ENCODE peak calls at places on chromosomes 3 and 15, in nine cellular contexts. E is OCI-LY7, G is lower lobe of right lung, F is left ventricle myocardium inferior, Z is spleen, S is fibroblast of pulmonary artery, N is AG09309, R is heart right ventricle, I is tibial artery. J is an unnamed sample.
A peak's percentile ranks its signal among the peaks of the same experiment; 100 is the strongest.

GRCh38 chr3:15797600-15798303 is at the start of gene ANKRD28:
- DNase-seq in F (no peak), N (peak; percentile 94), G (no peak), E (peak; percentile 37), I (no peak), R (no peak), Z (no peak), S (peak; percentile 96), J (peak; percentile 82)

GRCh38 chr15:64521201-64521600 is 60.8 kb downstream of the ZNF609 start:
- DNase-seq in R (no peak), S (peak; percentile 39), E (no peak), N (no peak), F (no peak), G (no peak), I (no peak), Z (no peak), J (no peak)

GRCh38 chr15:68307131-68307928 is 29.8 kb downstream of the FEM1B start:
- DNase-seq in E (no peak), N (no peak), Z (peak; percentile 49), G (no peak), R (no peak), S (no peak), F (no peak), I (peak; percentile 65), J (no peak)

GRCh38 chr3:56800373-56801150 is 1.2 kb downstream of the ARHGEF3 start:
- DNase-seq in I (no peak), E (peak; percentile 80), N (no peak), S (no peak), Z (peak; percentile 86), G (no peak), R (no peak), F (no peak), J (no peak)

GRCh38 chr15:64634020-64634419 is 141.4 kb downstream of the RBPMS2 start:
- DNase-seq in E (no peak), G (no peak), S (no peak), F (no peak), I (no peak), R (no peak), N (no peak), Z (no peak), J (no peak)

GRCh38 chr3:4174760-4175159 is 128.4 kb upstream of the SETMAR start:
- DNase-seq in N (no peak), R (no peak), S (no peak), Z (no peak), G (no peak), F (no peak), E (no peak), I (no peak), J (no peak)

GRCh38 chr15:62592920-62593319 is 427.8 kb upstream of the C2CD4B start:
- DNase-seq in F (no peak), N (no peak), S (no peak), I (no peak), Z (no peak), R (no peak), G (no peak), E (no peak), J (no peak)

GRCh38 chr3:194282436-194283122 is 68.5 kb downstream of the CPN2 start:
- DNase-seq in S (no peak), Z (peak; percentile 47), N (no peak), G (peak; percentile 37), I (peak; percentile 46), E (no peak), R (no peak), F (no peak), J (no peak)

GRCh38 chr3:43876648-43877047 is 185.9 kb downstream of the ABHD5 start:
- DNase-seq in R (no peak), N (no peak), S (no peak), Z (no peak), F (no peak), G (no peak), E (no peak), I (no peak), J (no peak)

GRCh38 chr3:43874290-43874689 is 183.6 kb downstream of the ABHD5 start:
- DNase-seq in E (no peak), R (no peak), F (no peak), S (no peak), G (no peak), I (no peak), N (no peak), Z (no peak), J (no peak)

GRCh38 chr3:43883729-43884396 is 193.1 kb downstream of the ABHD5 start:
- DNase-seq in S (no peak), G (no peak), I (no peak), E (no peak), R (no peak), N (no peak), F (no peak), Z (peak; percentile 15), J (no peak)

GRCh38 chr3:43882976-43883680 is 192.4 kb downstream of the ABHD5 start:
- DNase-seq in R (no peak), S (no peak), N (no peak), Z (no peak), G (no peak), I (no peak), F (no peak), E (no peak), J (no peak)

DNA sequence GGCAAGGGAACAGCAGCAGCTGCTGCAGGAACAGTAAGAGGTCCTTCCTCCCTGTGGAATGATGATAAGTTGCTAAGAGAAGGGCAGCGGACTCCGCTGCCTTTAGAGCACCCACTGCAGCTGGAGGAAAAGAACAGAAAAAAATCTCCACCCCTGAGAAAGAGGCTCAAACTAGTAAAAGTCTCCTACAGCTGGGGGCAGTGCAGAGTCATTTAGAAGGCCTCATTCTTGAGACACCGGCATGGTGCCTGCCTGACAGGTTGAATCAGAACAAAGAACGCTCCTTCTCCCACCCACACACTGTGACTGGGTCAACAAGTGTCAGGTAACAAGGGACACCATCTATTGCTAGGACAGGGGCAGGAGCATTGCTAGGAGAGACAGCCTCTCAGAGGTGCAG is 188.4 kb downstream of the ABHD5 start:
- DNase-seq in F (no peak), E (peak; percentile 73), G (no peak), R (no peak), N (no peak), S (peak; percentile 19), I (no peak), Z (no peak), J (no peak)
- TF ChIP-seq CTCF in F (peak; percentile 35), E (peak; percentile 81), G (peak; percentile 14), R (no peak), N (peak; percentile 32), S (peak; percentile 33), I (no peak), Z (peak; percentile 8), J (peak; percentile 66)

GRCh38 chr3:181782306-181782924 is 70.7 kb downstream of the SOX2 start:
- DNase-seq in Z (no peak), I (no peak), S (peak; percentile 66), E (no peak), N (no peak), G (no peak), R (no peak), F (no peak), J (peak; percentile 42)
- H3K4me3 ChIP-seq in Z (no peak overlapping the region), I (no peak overlapping the region), S (no peak overlapping the region), E (no peak overlapping the region), N (no peak overlapping the region), G (no peak overlapping the region), R (no peak overlapping the region), F (no peak overlapping the region), J (no peak overlapping the region)

GRCh38 chr3:39456159-39456558 is 11.3 kb upstream of the MOBP start:
- DNase-seq in S (no peak), F (no peak), G (no peak), E (no peak), I (no peak), Z (no peak), N (no peak), R (no peak), J (no peak)

GRCh38 chr3:39454818-39455217 is 12.7 kb upstream of the MOBP start:
- DNase-seq in G (no peak), E (no peak), F (no peak), I (no peak), R (no peak), S (no peak), Z (no peak), N (no peak), J (no peak)

GRCh38 chr3:39453134-39453533 is 14.3 kb upstream of the MOBP start:
- DNase-seq in E (no peak), I (no peak), S (no peak), G (no peak), N (no peak), Z (no peak), R (no peak), F (no peak), J (no peak)

GRCh38 chr3:39460677-39461076 is 6.8 kb upstream of the MOBP start:
- DNase-seq in Z (no peak), E (no peak), S (no peak), I (no peak), G (no peak), N (no peak), F (no peak), R (no peak), J (no peak)

GRCh38 chr3:39457361-39457760 is 10.1 kb upstream of the MOBP start:
- DNase-seq in S (no peak), E (no peak), N (no peak), F (no peak), G (no peak), Z (no peak), R (no peak), I (no peak), J (no peak)
- TF ChIP-seq CTCF in S (no peak), E (no peak), N (no peak), F (no peak), G (no peak), Z (no peak), R (no peak), I (no peak), J (no peak)

GRCh38 chr3:132660745-132661067 is 577 bp downstream of the UBA5 start:
- DNase-seq in G (no peak), I (no peak), E (no peak), F (no peak), R (no peak), N (no peak), Z (no peak), S (peak; percentile 13), J (no peak)

GRCh38 chr3:132659370-132660055 is at the start of gene ACAD11:
- DNase-seq in N (peak; percentile 20), I (peak; percentile 91), G (peak; percentile 93), S (peak; percentile 67), E (peak; percentile 67), R (peak; percentile 70), Z (peak; percentile 89), F (peak; percentile 71), J (no peak)

GRCh38 chr3:132659000-132659369 is 624 bp downstream of the ACAD11 start:
- DNase-seq in R (no peak), S (no peak), I (no peak), N (no peak), F (no peak), Z (no peak), E (no peak), G (no peak), J (no peak)

GRCh38 chr3:132660056-132660744 is at the start of gene UBA5:
- DNase-seq in E (peak; percentile 81), Z (peak; percentile 93), S (peak; percentile 70), F (peak; percentile 76), I (peak; percentile 81), N (no peak), G (peak; percentile 79), R (peak; percentile 72), J (no peak)

DNA sequence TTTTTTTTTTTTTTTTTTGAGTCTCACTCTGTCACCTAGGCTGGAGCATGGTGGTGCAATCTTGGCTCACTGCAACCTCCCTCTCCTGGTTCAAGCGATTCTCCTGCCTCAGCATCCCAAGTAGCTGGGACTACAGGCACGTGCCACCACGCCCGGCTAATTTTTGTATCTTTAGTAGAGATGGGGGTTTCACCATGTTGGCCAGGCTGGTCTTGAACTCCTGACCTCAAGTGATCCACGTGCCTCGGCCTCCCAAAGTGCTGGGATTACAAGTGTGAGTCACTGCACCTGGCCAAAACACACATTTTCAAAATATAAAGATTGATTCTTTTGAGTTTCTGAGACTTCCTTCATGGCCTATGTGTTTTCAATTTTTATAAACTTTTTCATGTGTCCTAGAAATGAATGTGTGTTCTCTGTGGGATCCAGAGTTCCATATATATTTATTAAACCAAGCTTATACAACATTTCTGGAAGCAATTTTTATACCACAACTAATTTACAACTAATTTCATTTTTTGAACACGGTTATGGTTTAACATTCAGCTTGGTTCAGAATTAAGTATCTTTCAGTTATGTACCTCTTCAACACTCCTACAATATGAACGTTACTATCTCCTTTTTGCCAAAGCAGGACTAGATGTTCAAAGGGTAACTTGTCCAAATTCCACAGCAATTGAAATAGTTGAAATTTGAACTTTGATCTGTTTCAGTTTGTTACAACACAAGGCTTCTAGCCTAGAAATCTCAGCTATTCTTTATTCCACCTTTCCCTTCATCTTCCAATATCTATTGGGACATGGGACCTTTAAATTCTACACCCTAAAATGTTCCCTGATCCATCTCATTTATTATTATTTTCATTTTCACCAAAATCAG is 1.5 kb downstream of the ACAD11 start:
- DNase-seq in S (no peak), E (no peak), R (no peak), G (no peak), I (no peak), Z (no peak), F (no peak), N (no peak), J (no peak)
- H3K4me3 ChIP-seq in S (peak overlapping the region; percentile 75), E (peak overlapping the region; percentile 78), R (peak overlapping the region; percentile 83), G (peak overlapping the region; percentile 89), I (peak overlapping the region; percentile 78), Z (no peak overlapping the region), F (peak overlapping the region; percentile 87), N (no peak overlapping the region), J (peak overlapping the region; percentile 89)

J was measured in epithelial cell of proximal tubule.